ENCODE peak calls at places on chromosomes 11 and 22, in four cellular contexts. R is HCEC 1CT; O is NCI-H2107; S is stimulated activated CD8-positive, alpha-beta memory T cell treated with anti-CD3 and anti-CD28 coated beads, Interleukin-2, amount 100 ng/mL, for 48 hours. L is an unnamed sample.

GRCh38 chr11:64976651-64977050 is 4.7 kb upstream of the MAJIN start:
- DNase-seq in R (no peak), O (no peak), S (no peak), L (no peak)

GRCh38 chr11:119167933-119168332 is 592 bp upstream of the NLRX1 start:
- DNase-seq in R (no peak), O (no peak), S (no peak), L (no peak)

GRCh38 chr11:122556605-122557004 is 98.9 kb upstream of the UBASH3B start:
- DNase-seq in R (no peak), O (no peak), S (no peak), L (no peak)

GRCh38 chr22:22779213-22779612 is 108.4 kb upstream of the IGLL5 start:
- DNase-seq in R (no peak), O (no peak), S (no peak), L (no peak)

GRCh38 chr11:76329084-76329648 is 51.8 kb downstream of the THAP12 start:
- DNase-seq in R (no peak), O (no peak), S (no peak), L (no peak)

GRCh38 chr11:73321342-73322110 is 13.4 kb downstream of the ARHGEF17 start:
- DNase-seq in R (no peak), O (no peak), S (no peak), L (peak; percentile 54)

GRCh38 chr11:65429724-65430405 is 7.3 kb downstream of the NEAT1 start:
- DNase-seq in R (peak; percentile 72), O (no peak), S (no peak), L (peak; percentile 73)

GRCh38 chr11:2911088-2912037 is 17.9 kb downstream of the PHLDA2 start:
- DNase-seq in R (no peak), O (no peak), S (no peak), L (no peak)

GRCh38 chr22:25282346-25282670 is 62.9 kb downstream of the CRYBB2 start:
- DNase-seq in R (no peak), O (no peak), S (no peak), L (no peak)

GRCh38 chr11:76740772-76741171 is 42.4 kb upstream of the TSKU start:
- DNase-seq in R (no peak), O (no peak), S (no peak), L (no peak)

GRCh38 chr22:39808087-39808486 is 85.5 kb downstream of the ENTHD1 start:
- DNase-seq in R (peak; percentile 20), O (no peak), S (peak; percentile 21), L (peak; percentile 61)

GRCh38 chr11:35711173-35711910 is 48.8 kb downstream of the TRIM44 start:
- DNase-seq in R (no peak), O (no peak), S (no peak), L (no peak)

GRCh38 chr11:34027516-34028406 is 23.8 kb upstream of the CAPRIN1 start:
- DNase-seq in R (no peak), O (no peak), S (no peak), L (no peak)

GRCh38 chr11:116732740-116733385 is 39.9 kb downstream of the BUD13 start:
- DNase-seq in R (peak; percentile 64), O (no peak), S (peak; percentile 50), L (peak; percentile 65)

GRCh38 chr22:28801845-28802594 is 1.7 kb upstream of the XBP1 start:
- DNase-seq in R (no peak), O (no peak), S (no peak), L (peak; percentile 89)

GRCh38 chr11:88604255-88604654 is 266.7 kb upstream of the CTSC start:
- DNase-seq in R (peak; percentile 67), O (no peak), S (no peak), L (no peak)

GRCh38 chr11:80239217-80239616 is 798.4 kb upstream of the TENM4 start:
- DNase-seq in R (no peak), O (no peak), S (no peak), L (no peak)

GRCh38 chr11:102883132-102883531 is 8.3 kb upstream of the MMP12 start:
- DNase-seq in R (no peak), O (no peak), S (no peak), L (no peak)

GRCh38 chr11:1151366-1152315 is 6.1 kb upstream of the MUC5AC start:
- DNase-seq in R (no peak), O (no peak), S (no peak), L (no peak)

GRCh38 chr11:123507043-123507442 is 77.0 kb downstream of the GRAMD1B start:
- DNase-seq in R (no peak), O (no peak), S (no peak), L (no peak)